ENCODE peak calls at places on chromosome X, in five cellular contexts. Q is H1, F is K562, S is HepG2, P is GM12878. D is an unnamed sample.

GRCh38 chrX:101550825-101551767 is 749 bp downstream of the ARMCX1 start:
- DNase-seq in Q (peak), F (peak), S (no peak), P (no peak), D (no peak)

GRCh38 chrX:155068165-155068564 is 2.8 kb downstream of the CMC4 start:
- DNase-seq in Q (no peak), F (peak), S (peak), P (no peak), D (peak)

GRCh38 chrX:2693123-2693438 is 2.0 kb downstream of the CD99 start:
- DNase-seq in Q (no peak), F (no peak), S (no peak), P (no peak), D (no peak)

GRCh38 chrX:109841869-109842579 is 109.0 kb upstream of the ACSL4 start:
- DNase-seq in Q (no peak), F (peak), S (no peak), P (no peak), D (no peak)

GRCh38 chrX:28901637-28902036 is 314.4 kb downstream of the IL1RAPL1 start:
- DNase-seq in Q (no peak), F (no peak), S (no peak), P (no peak), D (no peak)

GRCh38 chrX:70132244-70132643 is 1.0 kb upstream of the IGBP1 start:
- DNase-seq in Q (no peak), F (peak), S (no peak), P (no peak), D (peak)

GRCh38 chrX:72381439-72382198 is 75.9 kb upstream of the CITED1 start:
- DNase-seq in Q (no peak), F (no peak), S (peak), P (no peak), D (no peak)

GRCh38 chrX:115054876-115055275 is 37.5 kb upstream of the IL13RA2 start:
- DNase-seq in Q (no peak), F (no peak), S (no peak), P (no peak), D (no peak)

GRCh38 chrX:130299279-130300009 is 30.7 kb upstream of the ZNF280C start:
- DNase-seq in Q (no peak), F (peak), S (no peak), P (no peak), D (no peak)

GRCh38 chrX:18415386-18415785 is 10.0 kb upstream of the CDKL5 start:
- DNase-seq in Q (no peak), F (no peak), S (no peak), P (no peak), D (peak)

GRCh38 chrX:129823115-129823514 is 20.6 kb downstream of the ZDHHC9 start:
- DNase-seq in Q (no peak), F (peak), S (no peak), P (no peak), D (peak)

GRCh38 chrX:131985526-131986049 is 37.5 kb upstream of the STK26 start:
- DNase-seq in Q (no peak), F (peak), S (peak), P (no peak), D (peak)

GRCh38 chrX:106621836-106622235 is 10.1 kb downstream of the RADX start:
- DNase-seq in Q (no peak), F (no peak), S (no peak), P (no peak), D (no peak)

GRCh38 chrX:111680988-111681779 is at the start of gene ALG13:
- DNase-seq in Q (peak), F (peak), S (peak), P (peak), D (peak)

GRCh38 chrX:118272237-118272636 is 73.7 kb upstream of the WDR44 start:
- DNase-seq in Q (no peak), F (no peak), S (no peak), P (no peak), D (no peak)

GRCh38 chrX:133849676-133850075 is 135.7 kb downstream of the GPC3 start:
- DNase-seq in Q (no peak), F (no peak), S (no peak), P (no peak), D (no peak)

GRCh38 chrX:39903343-39903742 is 194.4 kb downstream of the BCOR start:
- DNase-seq in Q (no peak), F (no peak), S (no peak), P (no peak), D (no peak)

GRCh38 chrX:45191820-45192409 is 8.8 kb downstream of the DIPK2B start:
- DNase-seq in Q (no peak), F (no peak), S (no peak), P (no peak), D (no peak)

GRCh38 chrX:127888767-127889166 is 163.4 kb downstream of the ACTRT1 start:
- DNase-seq in Q (no peak), F (peak), S (no peak), P (no peak), D (no peak)

GRCh38 chrX:129347291-129347690 is 176.0 kb downstream of the SMARCA1 start:
- DNase-seq in Q (peak), F (no peak), S (no peak), P (no peak), D (peak)

GRCh38 chrX:137858106-137858505 is 292.2 kb downstream of the ZIC3 start:
- DNase-seq in Q (no peak), F (no peak), S (no peak), P (no peak), D (no peak)
- TF ChIP-seq HDAC2 in Q (no peak), F (no peak), S (no peak), P (no peak), D (no peak)

GRCh38 chrX:30283456-30284200 is 25.6 kb downstream of the NR0B1 start:
- DNase-seq in Q (no peak), F (peak), S (peak), P (no peak), D (peak)
- TF ChIP-seq EP300 in Q (no peak), F (peak), S (peak), P (no peak), D (peak)

GRCh38 chrX:1589356-1590130 is 1.9 kb upstream of the AKAP17A start:
- DNase-seq in Q (peak), F (no peak), S (no peak), P (no peak), D (no peak)

GRCh38 chrX:1582686-1583437 is 8.5 kb upstream of the AKAP17A start:
- DNase-seq in Q (peak), F (peak), S (peak), P (no peak), D (peak)

GRCh38 chrX:1581132-1581531 is 10.3 kb upstream of the AKAP17A start:
- DNase-seq in Q (peak), F (peak), S (peak), P (no peak), D (peak)

GRCh38 chrX:1587161-1587560 is 4.2 kb upstream of the AKAP17A start:
- DNase-seq in Q (peak), F (no peak), S (no peak), P (no peak), D (no peak)

DNA sequence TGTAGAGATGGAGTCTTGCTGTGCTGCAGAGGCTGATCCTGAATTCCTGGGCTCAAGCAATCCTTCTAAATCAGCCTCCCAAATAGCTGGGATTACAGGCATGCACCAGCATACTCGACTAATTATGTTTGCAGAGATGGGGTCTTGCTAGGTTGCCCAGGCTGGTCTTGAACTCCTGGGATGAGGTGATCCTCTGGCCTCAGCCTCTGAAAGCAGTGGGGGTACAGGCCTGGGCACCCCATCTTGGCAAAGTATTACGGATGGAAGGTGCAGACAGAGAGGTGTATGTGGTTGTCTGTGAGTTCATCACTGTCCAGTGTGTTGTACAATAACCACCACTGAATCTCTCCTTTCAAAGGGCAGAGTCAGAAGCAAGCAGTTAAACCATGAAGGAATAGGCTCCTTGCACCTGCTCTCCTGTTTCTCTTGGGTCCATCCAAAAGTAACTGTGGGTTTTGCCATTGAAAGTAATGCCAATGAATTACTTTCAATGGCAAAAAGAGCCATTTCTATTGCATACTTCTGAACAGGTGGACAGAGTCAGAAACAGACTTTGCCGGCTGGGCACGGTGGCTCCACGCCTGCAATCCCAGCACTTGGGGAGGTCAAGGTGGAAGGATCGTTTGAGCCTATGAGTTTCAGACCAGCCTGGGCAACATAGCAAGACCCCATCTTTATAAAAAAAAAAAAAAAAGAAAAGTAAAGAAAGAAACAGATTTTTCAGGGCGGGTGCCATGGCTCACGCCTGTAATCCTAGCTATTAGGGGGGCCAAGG is 7.0 kb upstream of the AKAP17A start:
- DNase-seq in Q (no peak), F (no peak), S (no peak), P (no peak), D (no peak)
- TF ChIP-seq HDAC2 in Q (no peak), F (no peak), S (no peak), P (no peak), D (no peak)

GRCh38 chrX:46647251-46647650 is 73.7 kb downstream of the CHST7 start:
- DNase-seq in Q (no peak), F (no peak), S (no peak), P (no peak), D (peak)
- TF ChIP-seq EP300 in Q (no peak), F (no peak), S (no peak), P (no peak), D (no peak)

D was measured in A549.